ENCODE peak calls at places on chromosomes 3 and 15, in four cellular contexts. B is memory B cell, Z is sciatic nerve, I is IMR-90. K is an unnamed sample.

GRCh38 chr15:99485153-99485947 is 80.4 kb upstream of the MEF2A start:
- ATAC-seq in B (peak; percentile 61), Z (peak; percentile 37), I (no peak), K (no peak)

GRCh38 chr3:162525052-162525451 is 1028.4 kb downstream of the OTOL1 start:
- ATAC-seq in B (no peak), Z (peak; percentile 97), I (peak; percentile 98), K (no peak)

GRCh38 chr3:38102073-38102844 is 34.7 kb downstream of the ACAA1 start:
- ATAC-seq in B (peak; percentile 27), Z (no peak), I (no peak), K (no peak)

GRCh38 chr15:42384597-42384996 is 25.3 kb downstream of the CAPN3 start:
- ATAC-seq in B (no peak), Z (no peak), I (no peak), K (no peak)

GRCh38 chr3:48832691-48833090 is 15.0 kb downstream of the PRKAR2A start:
- ATAC-seq in B (no peak), Z (peak; percentile 72), I (no peak), K (no peak)

GRCh38 chr3:42014443-42014945 is 52.6 kb upstream of the ULK4 start:
- ATAC-seq in B (peak; percentile 11), Z (peak; percentile 38), I (no peak), K (no peak)

GRCh38 chr15:75030023-75030413 is 6.6 kb downstream of the PPCDC start:
- ATAC-seq in B (no peak), Z (no peak), I (no peak), K (no peak)

GRCh38 chr3:33437556-33438283 is 2.5 kb downstream of the UBP1 start:
- ATAC-seq in B (no peak), Z (no peak), I (no peak), K (no peak)

GRCh38 chr3:194313642-194314430 is 37.3 kb downstream of the CPN2 start:
- ATAC-seq in B (no peak), Z (peak; percentile 32), I (no peak), K (no peak)

GRCh38 chr3:65633018-65633417 is 405.7 kb downstream of the MAGI1 start:
- ATAC-seq in B (no peak), Z (no peak), I (peak; percentile 14), K (no peak)

GRCh38 chr3:32310918-32311839 is 72.7 kb downstream of the CMTM8 start:
- ATAC-seq in B (no peak), Z (peak; percentile 60), I (no peak), K (no peak)

GRCh38 chr3:40994611-40995010 is 204.7 kb upstream of the CTNNB1 start:
- ATAC-seq in B (no peak), Z (no peak), I (no peak), K (no peak)

GRCh38 chr15:53401503-53401902 is 358.0 kb downstream of the WDR72 start:
- ATAC-seq in B (no peak), Z (no peak), I (no peak), K (no peak)